ENCODE peak calls at places on chromosomes 11 and 22, in eight cellular contexts. One of them, this sample, is unnamed.

GRCh38 chr22:43159484-43160178 is 8.3 kb downstream of the TSPO start:
- DNase-seq in upper lobe of right lung: no peak
- DNase-seq in H9: peak; percentile 73
- DNase-seq in aorta: peak; percentile 49
- DNase-seq in adipocyte: peak; percentile 26
- DNase-seq in BE2C: peak; percentile 47
- DNase-seq in cardiac muscle cell: no peak
- DNase-seq in heart left ventricle: no peak
- DNase-seq in this sample: no peak

GRCh38 chr22:44707752-44708151 is 5.7 kb downstream of the PRR5 start:
- DNase-seq in upper lobe of right lung: no peak
- DNase-seq in H9: no peak
- DNase-seq in aorta: no peak
- DNase-seq in adipocyte: peak; percentile 16
- DNase-seq in BE2C: no peak
- DNase-seq in cardiac muscle cell: no peak
- DNase-seq in heart left ventricle: no peak
- DNase-seq in this sample: no peak

GRCh38 chr11:43327987-43328386 is 16.2 kb downstream of the API5 start:
- DNase-seq in upper lobe of right lung: no peak
- DNase-seq in H9: no peak
- DNase-seq in aorta: no peak
- DNase-seq in adipocyte: peak; percentile 71
- DNase-seq in BE2C: peak; percentile 20
- DNase-seq in cardiac muscle cell: no peak
- DNase-seq in heart left ventricle: no peak
- DNase-seq in this sample: no peak

GRCh38 chr11:11171854-11172253 is 181.2 kb downstream of the CSNK2A3 start:
- DNase-seq in upper lobe of right lung: no peak
- DNase-seq in H9: no peak
- DNase-seq in aorta: no peak
- DNase-seq in adipocyte: no peak
- DNase-seq in BE2C: no peak
- DNase-seq in cardiac muscle cell: no peak
- DNase-seq in heart left ventricle: no peak
- DNase-seq in this sample: peak; percentile 41

GRCh38 chr22:37744589-37744988 is 47.7 kb downstream of the TRIOBP start:
- DNase-seq in upper lobe of right lung: no peak
- DNase-seq in H9: no peak
- DNase-seq in aorta: no peak
- DNase-seq in adipocyte: no peak
- DNase-seq in BE2C: no peak
- DNase-seq in cardiac muscle cell: no peak
- DNase-seq in heart left ventricle: no peak
- DNase-seq in this sample: no peak

GRCh38 chr11:32334822-32335221 is 100.5 kb downstream of the WT1 start:
- DNase-seq in upper lobe of right lung: no peak
- DNase-seq in H9: peak; percentile 93
- DNase-seq in aorta: no peak
- DNase-seq in adipocyte: no peak
- DNase-seq in BE2C: peak; percentile 23
- DNase-seq in cardiac muscle cell: no peak
- DNase-seq in heart left ventricle: no peak
- DNase-seq in this sample: no peak

GRCh38 chr11:67357831-67358555 is 4.6 kb upstream of the POLD4 start:
- DNase-seq in upper lobe of right lung: no peak
- DNase-seq in H9: no peak
- DNase-seq in aorta: peak; percentile 38
- DNase-seq in adipocyte: peak; percentile 44
- DNase-seq in BE2C: no peak
- DNase-seq in cardiac muscle cell: no peak
- DNase-seq in heart left ventricle: no peak
- DNase-seq in this sample: no peak

GRCh38 chr11:5620606-5621521 is 3.9 kb upstream of the TRIM34 start:
- DNase-seq in upper lobe of right lung: no peak
- DNase-seq in H9: no peak
- DNase-seq in aorta: no peak
- DNase-seq in adipocyte: peak; percentile 78
- DNase-seq in BE2C: no peak
- DNase-seq in cardiac muscle cell: peak; percentile 11
- DNase-seq in heart left ventricle: no peak
- DNase-seq in this sample: no peak

GRCh38 chr11:74330065-74330858 is 18.8 kb upstream of the P4HA3 start:
- DNase-seq in upper lobe of right lung: no peak
- DNase-seq in H9: no peak
- DNase-seq in aorta: no peak
- DNase-seq in adipocyte: peak; percentile 67
- DNase-seq in BE2C: no peak
- DNase-seq in cardiac muscle cell: no peak
- DNase-seq in heart left ventricle: no peak
- DNase-seq in this sample: no peak

GRCh38 chr22:24977370-24978230 is 25.1 kb downstream of the KIAA1671 start:
- DNase-seq in upper lobe of right lung: no peak
- DNase-seq in H9: no peak
- DNase-seq in aorta: peak; percentile 72
- DNase-seq in adipocyte: no peak
- DNase-seq in BE2C: no peak
- DNase-seq in cardiac muscle cell: peak; percentile 78
- DNase-seq in heart left ventricle: peak; percentile 65
- DNase-seq in this sample: no peak

GRCh38 chr11:112630496-112630895 is 330.7 kb upstream of the NCAM1 start:
- DNase-seq in upper lobe of right lung: no peak
- DNase-seq in H9: no peak
- DNase-seq in aorta: no peak
- DNase-seq in adipocyte: no peak
- DNase-seq in BE2C: no peak
- DNase-seq in cardiac muscle cell: no peak
- DNase-seq in heart left ventricle: no peak
- DNase-seq in this sample: no peak

GRCh38 chr11:27207025-27207650 is 155.9 kb downstream of the CCDC34 start:
- DNase-seq in upper lobe of right lung: no peak
- DNase-seq in H9: no peak
- DNase-seq in aorta: no peak
- DNase-seq in adipocyte: no peak
- DNase-seq in BE2C: no peak
- DNase-seq in cardiac muscle cell: no peak
- DNase-seq in heart left ventricle: no peak
- DNase-seq in this sample: no peak

GRCh38 chr11:126140106-126140931 is 71.1 kb downstream of the RPUSD4 start:
- DNase-seq in upper lobe of right lung: no peak
- DNase-seq in H9: no peak
- DNase-seq in aorta: no peak
- DNase-seq in adipocyte: peak; percentile 55
- DNase-seq in BE2C: no peak
- DNase-seq in cardiac muscle cell: no peak
- DNase-seq in heart left ventricle: no peak
- DNase-seq in this sample: no peak

GRCh38 chr11:126137146-126137545 is 74.3 kb downstream of the RPUSD4 start:
- DNase-seq in upper lobe of right lung: no peak
- DNase-seq in H9: no peak
- DNase-seq in aorta: no peak
- DNase-seq in adipocyte: peak; percentile 45
- DNase-seq in BE2C: no peak
- DNase-seq in cardiac muscle cell: no peak
- DNase-seq in heart left ventricle: no peak
- DNase-seq in this sample: no peak

GRCh38 chr11:126138636-126139540 is 72.6 kb downstream of the RPUSD4 start:
- DNase-seq in upper lobe of right lung: no peak
- DNase-seq in H9: no peak
- DNase-seq in aorta: no peak
- DNase-seq in adipocyte: peak; percentile 59
- DNase-seq in BE2C: no peak
- DNase-seq in cardiac muscle cell: no peak
- DNase-seq in heart left ventricle: no peak
- DNase-seq in this sample: no peak

GRCh38 chr11:126139541-126140091 is 71.8 kb downstream of the RPUSD4 start:
- DNase-seq in upper lobe of right lung: no peak
- DNase-seq in H9: no peak
- DNase-seq in aorta: no peak
- DNase-seq in adipocyte: peak; percentile 89
- DNase-seq in BE2C: no peak
- DNase-seq in cardiac muscle cell: peak; percentile 58
- DNase-seq in heart left ventricle: peak; percentile 47
- DNase-seq in this sample: no peak

GRCh38 chr11:126140932-126141291 is 70.5 kb downstream of the RPUSD4 start:
- DNase-seq in upper lobe of right lung: no peak
- DNase-seq in H9: no peak
- DNase-seq in aorta: no peak
- DNase-seq in adipocyte: peak; percentile 67
- DNase-seq in BE2C: peak; percentile 71
- DNase-seq in cardiac muscle cell: no peak
- DNase-seq in heart left ventricle: peak; percentile 54
- DNase-seq in this sample: no peak
- H3K27me3 ChIP-seq in upper lobe of right lung: no peaks in the 10 kb centered on the region
- H3K27me3 ChIP-seq in H9: no peaks in the 10 kb centered on the region
- H3K27me3 ChIP-seq in aorta: no peaks in the 10 kb centered on the region
- H3K27me3 ChIP-seq in adipocyte: no peaks in the 10 kb centered on the region
- H3K27me3 ChIP-seq in BE2C: no peaks in the 10 kb centered on the region
- H3K27me3 ChIP-seq in cardiac muscle cell: no peaks in the 10 kb centered on the region
- H3K27me3 ChIP-seq in heart left ventricle: peaks cover 4% of the 10 kb centered on the region
- H3K27me3 ChIP-seq in this sample: peaks cover 3% of the 10 kb centered on the region

GRCh38 chr22:19722175-19722914 is 994 bp upstream of the GP1BB start:
- DNase-seq in upper lobe of right lung: no peak
- DNase-seq in H9: peak; percentile 69
- DNase-seq in aorta: no peak
- DNase-seq in adipocyte: no peak
- DNase-seq in BE2C: no peak
- DNase-seq in cardiac muscle cell: peak; percentile 58
- DNase-seq in heart left ventricle: no peak
- DNase-seq in this sample: no peak

GRCh38 chr22:19722915-19723164 is 499 bp upstream of the GP1BB start:
- DNase-seq in upper lobe of right lung: no peak
- DNase-seq in H9: no peak
- DNase-seq in aorta: no peak
- DNase-seq in adipocyte: no peak
- DNase-seq in BE2C: no peak
- DNase-seq in cardiac muscle cell: no peak
- DNase-seq in heart left ventricle: no peak
- DNase-seq in this sample: no peak

GRCh38 chr22:19724927-19725661 is 1.8 kb downstream of the GP1BB start:
- DNase-seq in upper lobe of right lung: no peak
- DNase-seq in H9: no peak
- DNase-seq in aorta: no peak
- DNase-seq in adipocyte: no peak
- DNase-seq in BE2C: no peak
- DNase-seq in cardiac muscle cell: no peak
- DNase-seq in heart left ventricle: no peak
- DNase-seq in this sample: no peak

GRCh38 chr22:19723990-19724827 is 870 bp downstream of the GP1BB start:
- DNase-seq in upper lobe of right lung: no peak
- DNase-seq in H9: peak; percentile 79
- DNase-seq in aorta: no peak
- DNase-seq in adipocyte: no peak
- DNase-seq in BE2C: no peak
- DNase-seq in cardiac muscle cell: peak; percentile 81
- DNase-seq in heart left ventricle: no peak
- DNase-seq in this sample: no peak

DNA sequence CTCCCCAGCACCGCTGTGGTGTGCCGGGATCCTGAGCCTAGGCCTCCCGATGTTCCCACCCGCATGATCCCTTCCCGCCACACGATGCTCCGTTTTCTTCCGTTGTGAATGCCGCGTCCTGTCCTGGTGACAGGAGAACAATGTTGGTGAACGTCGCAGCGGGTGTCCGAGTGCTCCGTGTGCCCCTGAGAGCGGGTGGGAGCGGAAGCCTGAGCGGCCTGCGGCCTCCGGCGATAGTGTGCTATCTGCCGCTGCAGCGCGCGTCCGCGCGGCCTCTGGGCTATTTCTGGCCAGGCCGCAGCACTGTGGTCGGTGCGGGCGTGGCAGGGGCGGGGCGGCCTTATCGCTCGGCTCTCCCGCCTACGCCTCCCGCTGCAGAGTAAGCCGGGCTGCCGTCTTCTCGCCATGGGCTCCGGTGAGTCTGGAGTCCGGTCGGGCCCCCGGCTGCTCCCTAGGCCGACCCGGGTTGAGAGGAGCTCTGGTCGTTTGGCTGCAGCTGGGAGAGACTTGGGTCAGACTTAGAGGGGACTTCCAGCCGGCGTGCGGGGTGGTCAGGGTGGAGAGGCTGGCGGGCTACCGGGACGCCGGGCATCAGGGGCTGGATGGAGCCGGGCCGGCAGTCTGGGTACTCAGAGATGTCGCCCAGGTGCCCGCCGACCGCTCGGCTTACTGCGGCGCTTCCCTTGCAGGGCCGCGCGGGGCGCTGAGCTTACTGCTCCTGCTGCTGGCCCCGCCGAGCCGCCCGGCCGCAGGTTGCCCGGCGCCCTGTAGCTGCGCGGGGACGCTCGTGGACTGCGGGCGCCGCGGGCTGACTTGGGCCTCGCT is at the start of gene GP1BB:
- DNase-seq in upper lobe of right lung: no peak
- DNase-seq in H9: peak; percentile 62
- DNase-seq in aorta: no peak
- DNase-seq in adipocyte: no peak
- DNase-seq in BE2C: no peak
- DNase-seq in cardiac muscle cell: peak; percentile 90
- DNase-seq in heart left ventricle: peak; percentile 74
- DNase-seq in this sample: no peak
- H3K9me3 ChIP-seq in upper lobe of right lung: no peaks in the 10 kb centered on the region
- H3K9me3 ChIP-seq in H9: no peaks in the 10 kb centered on the region
- H3K9me3 ChIP-seq in aorta: no peaks in the 10 kb centered on the region
- H3K9me3 ChIP-seq in adipocyte: no peaks in the 10 kb centered on the region
- H3K9me3 ChIP-seq in BE2C: no peaks in the 10 kb centered on the region
- H3K9me3 ChIP-seq in cardiac muscle cell: no peaks in the 10 kb centered on the region
- H3K9me3 ChIP-seq in heart left ventricle: no peaks in the 10 kb centered on the region
- H3K9me3 ChIP-seq in this sample: no peaks in the 10 kb centered on the region

DNA sequence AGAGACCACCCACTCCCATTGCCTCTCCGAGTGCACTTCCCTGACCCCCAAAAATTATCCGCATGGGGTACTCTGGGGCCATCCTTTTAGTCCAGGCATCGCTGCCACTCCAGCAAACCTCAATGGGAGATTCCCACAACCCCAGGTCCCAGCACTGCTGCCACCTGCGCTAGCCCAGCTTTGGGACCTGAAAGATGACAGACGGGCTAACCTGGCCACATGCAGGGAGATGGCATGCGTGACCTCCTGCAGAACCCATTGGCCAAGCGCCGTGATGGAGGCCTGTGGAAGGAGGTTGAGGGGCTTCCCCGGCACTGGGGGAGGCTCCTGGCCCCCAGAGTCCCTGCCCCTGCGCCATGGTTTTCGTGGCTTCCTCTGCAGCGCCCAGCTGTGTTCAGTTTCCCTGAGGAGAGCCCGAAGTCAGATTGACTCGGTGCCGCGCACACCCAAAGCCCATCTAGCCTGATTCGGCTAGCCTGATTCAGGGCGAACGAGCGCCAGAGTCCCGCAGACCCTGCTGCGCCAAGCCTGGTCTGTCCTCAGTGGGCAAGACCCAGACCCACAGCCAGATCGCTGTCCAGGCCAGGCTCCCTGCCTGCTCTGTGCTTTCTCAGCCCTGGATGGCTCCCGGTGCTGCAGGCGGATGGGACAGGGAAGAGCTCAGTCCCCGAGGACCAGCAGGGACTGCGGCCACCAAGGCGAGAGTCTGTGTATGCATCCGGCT is 751 bp upstream of the WNT7B start:
- DNase-seq in upper lobe of right lung: no peak
- DNase-seq in H9: peak; percentile 68
- DNase-seq in aorta: no peak
- DNase-seq in adipocyte: peak; percentile 44
- DNase-seq in BE2C: peak; percentile 53
- DNase-seq in cardiac muscle cell: peak; percentile 62
- DNase-seq in heart left ventricle: no peak
- DNase-seq in this sample: no peak
- H3K27me3 ChIP-seq in upper lobe of right lung: peaks cover 52% of the 10 kb centered on the region
- H3K27me3 ChIP-seq in H9: peaks cover 47% of the 10 kb centered on the region
- H3K27me3 ChIP-seq in aorta: no peaks in the 10 kb centered on the region
- H3K27me3 ChIP-seq in adipocyte: peaks cover 40% of the 10 kb centered on the region
- H3K27me3 ChIP-seq in BE2C: peaks cover 56% of the 10 kb centered on the region
- H3K27me3 ChIP-seq in cardiac muscle cell: peaks cover 70% of the 10 kb centered on the region
- H3K27me3 ChIP-seq in heart left ventricle: peaks cover 58% of the 10 kb centered on the region
- H3K27me3 ChIP-seq in this sample: no peaks in the 10 kb centered on the region

GRCh38 chr11:70885281-70885680 is 367.1 kb downstream of the SHANK2 start:
- DNase-seq in upper lobe of right lung: no peak
- DNase-seq in H9: no peak
- DNase-seq in aorta: no peak
- DNase-seq in adipocyte: no peak
- DNase-seq in BE2C: no peak
- DNase-seq in cardiac muscle cell: no peak
- DNase-seq in heart left ventricle: no peak
- DNase-seq in this sample: no peak
- H3K9me3 ChIP-seq in upper lobe of right lung: no peaks in the 10 kb centered on the region
- H3K9me3 ChIP-seq in H9: no peaks in the 10 kb centered on the region
- H3K9me3 ChIP-seq in aorta: peaks cover 1% of the 10 kb centered on the region
- H3K9me3 ChIP-seq in adipocyte: no peaks in the 10 kb centered on the region
- H3K9me3 ChIP-seq in BE2C: no peaks in the 10 kb centered on the region
- H3K9me3 ChIP-seq in cardiac muscle cell: no peaks in the 10 kb centered on the region
- H3K9me3 ChIP-seq in heart left ventricle: no peaks in the 10 kb centered on the region
- H3K9me3 ChIP-seq in this sample: no peaks in the 10 kb centered on the region

This sample was measured in naive thymus-derived CD4-positive, alpha-beta T cell.